ENCODE peak calls at places on chromosomes 13 and 19, in six cellular contexts. A is NB4, V is lower leg skin, W is progenitor cell of endocrine pancreas, F is amygdala, P is left ventricle myocardium inferior. N is an unnamed sample.
A peak's percentile ranks its signal among the peaks of the same experiment; 100 is the strongest.

GRCh38 chr19:42335374-42335936 is 10.0 kb downstream of the MEGF8 start:
- DNase-seq in A (no peak), P (no peak), F (no peak), W (no peak), V (no peak), N (no peak)

GRCh38 chr13:23628250-23628649 is 58.0 kb downstream of the TNFRSF19 start:
- DNase-seq in P (no peak), V (no peak), A (no peak), W (no peak), F (no peak), N (no peak)

GRCh38 chr19:18290250-18291018 is 9.0 kb upstream of the JUND start:
- DNase-seq in W (no peak), P (peak; percentile 32), F (no peak), A (peak; percentile 87), V (no peak), N (no peak)

GRCh38 chr13:105213512-105213911 is 1322.0 kb downstream of the EFNB2 start:
- DNase-seq in P (no peak), W (no peak), F (no peak), V (no peak), A (peak; percentile 27), N (no peak)

GRCh38 chr13:71964491-71965108 is 97.6 kb upstream of the DACH1 start:
- DNase-seq in V (no peak), P (no peak), W (no peak), A (no peak), F (no peak), N (no peak)

GRCh38 chr13:48896312-48896711 is 79.4 kb upstream of the FNDC3A start:
- DNase-seq in P (no peak), A (peak; percentile 60), V (no peak), F (no peak), W (no peak), N (no peak)

GRCh38 chr19:45253396-45254027 is 2.4 kb downstream of the MARK4 start:
- DNase-seq in V (no peak), A (no peak), P (no peak), W (no peak), F (no peak), N (no peak)

GRCh38 chr13:113566227-113566561 is 18.4 kb upstream of the TFDP1 start:
- DNase-seq in P (no peak), W (no peak), A (no peak), F (no peak), V (peak; percentile 8), N (no peak)

GRCh38 chr13:79346300-79346914 is 59.6 kb downstream of the RBM26 start:
- DNase-seq in A (no peak), V (no peak), P (no peak), W (no peak), F (no peak), N (no peak)

GRCh38 chr19:4606921-4607678 is 32.2 kb upstream of the TNFAIP8L1 start:
- DNase-seq in F (peak; percentile 3), A (no peak), P (peak; percentile 67), W (peak; percentile 38), V (no peak), N (peak; percentile 73)

GRCh38 chr19:36488118-36488815 is 1.1 kb downstream of the ZNF566 start:
- DNase-seq in W (no peak), P (no peak), V (no peak), F (no peak), A (no peak), N (no peak)

GRCh38 chr19:49113762-49114629 is at the start of gene LIN7B:
- DNase-seq in A (peak; percentile 75), V (no peak), F (peak; percentile 28), W (peak; percentile 76), P (peak; percentile 71), N (peak; percentile 82)

GRCh38 chr13:99276706-99277105 is 18.5 kb upstream of the GPR18 start:
- DNase-seq in F (no peak), V (no peak), P (no peak), W (no peak), A (no peak), N (no peak)

GRCh38 chr13:26589754-26590153 is 32.3 kb downstream of the WASF3 start:
- DNase-seq in P (no peak), V (no peak), W (no peak), F (no peak), A (peak; percentile 3), N (no peak)

GRCh38 chr13:46386426-46386995 is 541 bp downstream of the RUBCNL start:
- DNase-seq in V (no peak), P (peak; percentile 15), W (no peak), F (no peak), A (no peak), N (no peak)

GRCh38 chr19:39845621-39846175 is 481 bp downstream of the FBL start:
- DNase-seq in V (no peak), F (no peak), A (peak; percentile 25), W (no peak), P (no peak), N (peak; percentile 68)

GRCh38 chr13:39016087-39016486 is 21.8 kb downstream of the PROSER1 start:
- DNase-seq in P (no peak), V (no peak), F (no peak), W (no peak), A (no peak), N (no peak)

GRCh38 chr19:4647676-4648644 is 8.6 kb downstream of the TNFAIP8L1 start:
- DNase-seq in P (peak; percentile 74), A (no peak), W (no peak), F (no peak), V (no peak), N (no peak)

GRCh38 chr19:36775768-36776167 is 3.2 kb upstream of the ZNF850 start:
- DNase-seq in F (no peak), V (no peak), A (no peak), P (peak; percentile 33), W (no peak), N (no peak)

GRCh38 chr19:39671739-39672363 is 16.1 kb downstream of the LGALS16 start:
- DNase-seq in V (no peak), W (no peak), P (no peak), A (peak; percentile 52), F (no peak), N (peak; percentile 44)

GRCh38 chr19:55082023-55082851 is 6.6 kb downstream of the EPS8L1 start:
- DNase-seq in V (no peak), F (no peak), P (no peak), W (no peak), A (no peak), N (peak; percentile 23)

GRCh38 chr13:24875566-24875965 is 111.6 kb downstream of the RNF17 start:
- DNase-seq in A (no peak), V (no peak), W (no peak), F (no peak), P (no peak), N (no peak)

GRCh38 chr13:39451301-39451700 is 151.7 kb downstream of the LHFPL6 start:
- DNase-seq in V (no peak), P (no peak), W (no peak), F (no peak), A (peak; percentile 85), N (peak; percentile 83)

GRCh38 chr19:28217064-28217463 is 995.9 kb downstream of the UQCRFS1 start:
- DNase-seq in F (no peak), P (no peak), A (no peak), V (no peak), W (no peak), N (no peak)

GRCh38 chr19:44748426-44749254 is at the start of gene BCL3:
- DNase-seq in V (peak; percentile 52), W (no peak), A (peak; percentile 62), P (peak; percentile 82), F (no peak), N (peak; percentile 46)

GRCh38 chr19:49328741-49329140 is 3.8 kb upstream of the SLC6A16 start:
- DNase-seq in F (no peak), P (no peak), A (no peak), V (no peak), W (no peak), N (no peak)

GRCh38 chr13:94620286-94620896 is 18.7 kb downstream of the GPR180 start:
- DNase-seq in A (peak; percentile 41), F (no peak), V (no peak), W (no peak), P (no peak), N (peak; percentile 51)

GRCh38 chr19:49589391-49589790 is 1.6 kb upstream of the PRR12 start:
- DNase-seq in W (no peak), A (no peak), F (no peak), P (no peak), V (no peak), N (no peak)

GRCh38 chr13:99357149-99357596 is 50.0 kb upstream of the GPR183 start:
- DNase-seq in A (no peak), F (no peak), V (peak; percentile 20), P (no peak), W (no peak), N (no peak)

GRCh38 chr19:29587518-29587986 is 18.5 kb upstream of the POP4 start:
- DNase-seq in W (no peak), P (no peak), V (no peak), A (peak; percentile 80), F (no peak), N (no peak)

GRCh38 chr19:14177496-14178074 is 28.4 kb downstream of the ADGRL1 start:
- DNase-seq in P (no peak), V (no peak), F (no peak), A (no peak), W (no peak), N (no peak)

GRCh38 chr13:44470623-44471562 is 97.3 kb downstream of the SERP2 start:
- DNase-seq in V (no peak), A (peak; percentile 48), W (no peak), F (no peak), P (no peak), N (no peak)

GRCh38 chr13:34070544-34071303 is 252.8 kb downstream of the RFC3 start:
- DNase-seq in A (no peak), P (no peak), V (no peak), W (no peak), F (no peak), N (no peak)

GRCh38 chr13:49356224-49356623 is 87.6 kb downstream of the CAB39L start:
- DNase-seq in V (no peak), W (no peak), P (no peak), F (no peak), A (no peak), N (no peak)

GRCh38 chr19:1472227-1473055 is 6.6 kb downstream of the C19orf25 start:
- DNase-seq in W (no peak), P (no peak), A (no peak), F (no peak), V (no peak), N (no peak)

GRCh38 chr19:46976845-46977320 is 42.8 kb upstream of the NPAS1 start:
- DNase-seq in A (peak; percentile 65), F (no peak), V (no peak), P (peak; percentile 43), W (no peak), N (no peak)

GRCh38 chr13:92143766-92144165 is 745.3 kb downstream of the GPC5 start:
- DNase-seq in A (no peak), F (no peak), V (no peak), P (no peak), W (no peak), N (no peak)